ENCODE peak calls at places on chromosomes 1 and 21, in eight cellular contexts. Z is left cardiac atrium; S is T-helper 2 cell; D is stimulated activated CD4-positive, alpha-beta T cell treated with anti-CD3 and anti-CD28 coated beads, Interleukin-2, amount 100 ng/mL, for 4 hours; J is T-helper 17 cell; C is T47D; G is KBM-7; V is NCI-H1417. T is an unnamed sample.

GRCh38 chr21:16154961-16155360 is 425.2 kb downstream of the USP25 start:
- DNase-seq in V (no peak), Z (no peak), D (no peak), G (no peak), C (no peak), J (no peak), S (no peak), T (no peak)

GRCh38 chr1:32031578-32032286 is 18.1 kb downstream of the KHDRBS1 start:
- DNase-seq in J (no peak), S (no peak), V (no peak), D (no peak), G (no peak), C (peak; percentile 11), Z (no peak), T (no peak)

GRCh38 chr1:93707956-93708355 is 26.3 kb upstream of the BCAR3 start:
- DNase-seq in Z (no peak), V (no peak), D (no peak), G (peak; percentile 24), J (no peak), S (no peak), C (no peak), T (peak; percentile 71)

GRCh38 chr1:9721606-9722377 is 70.3 kb downstream of the PIK3CD start:
- DNase-seq in V (no peak), J (peak; percentile 82), D (peak; percentile 65), Z (no peak), S (peak; percentile 72), G (peak; percentile 66), C (peak; percentile 46), T (peak; percentile 70)

GRCh38 chr1:22139817-22140216 is 3.1 kb downstream of the WNT4 start:
- DNase-seq in J (no peak), D (no peak), G (no peak), S (no peak), V (no peak), C (no peak), Z (no peak), T (no peak)

GRCh38 chr1:60065199-60065598 is 8.4 kb downstream of the C1orf87 start:
- DNase-seq in J (no peak), G (peak; percentile 12), Z (no peak), V (no peak), D (no peak), S (no peak), C (no peak), T (no peak)

GRCh38 chr1:90357980-90358379 is 359.1 kb downstream of the BARHL2 start:
- DNase-seq in J (no peak), D (no peak), G (no peak), C (no peak), S (no peak), Z (no peak), V (no peak), T (no peak)

GRCh38 chr1:228276361-228276831 is 68.6 kb downstream of the OBSCN start:
- DNase-seq in S (no peak), J (no peak), G (no peak), V (peak; percentile 51), D (no peak), C (no peak), Z (no peak), T (no peak)

GRCh38 chr1:206496131-206496793 is 11.1 kb upstream of the RASSF5 start:
- DNase-seq in C (no peak), G (no peak), S (no peak), V (no peak), D (no peak), Z (no peak), J (no peak), T (no peak)

GRCh38 chr1:78843111-78843908 is 163.2 kb downstream of the ADGRL4 start:
- DNase-seq in Z (no peak), C (no peak), S (no peak), V (no peak), D (no peak), G (no peak), J (no peak), T (no peak)

GRCh38 chr1:244046907-244047738 is 4.0 kb upstream of the ZBTB18 start:
- DNase-seq in Z (no peak), S (peak; percentile 22), V (peak; percentile 63), C (no peak), J (no peak), G (peak; percentile 39), D (no peak), T (no peak)

GRCh38 chr1:231776006-231776707 is 149.6 kb downstream of the DISC1 start:
- DNase-seq in G (no peak), S (no peak), J (no peak), C (no peak), V (no peak), Z (no peak), D (no peak), T (no peak)

GRCh38 chr1:214664656-214665433 is 61.9 kb downstream of the CENPF start:
- DNase-seq in J (no peak), C (no peak), S (no peak), Z (no peak), G (no peak), V (no peak), D (no peak), T (no peak)

GRCh38 chr1:228459091-228459993 is 27.8 kb upstream of the RNF187 start:
- DNase-seq in S (peak; percentile 30), Z (peak; percentile 74), G (peak; percentile 82), J (peak; percentile 37), C (peak; percentile 88), D (no peak), V (peak; percentile 64), T (no peak)

GRCh38 chr1:205270764-205271163 is 43.0 kb downstream of the TMCC2 start:
- DNase-seq in V (peak; percentile 15), J (no peak), D (no peak), S (no peak), Z (no peak), G (no peak), C (no peak), T (no peak)

GRCh38 chr1:11806307-11806936 is 431 bp downstream of the CLCN6 start:
- DNase-seq in G (peak; percentile 32), C (no peak), S (no peak), J (no peak), D (no peak), V (peak; percentile 57), Z (peak; percentile 19), T (peak; percentile 22)

GRCh38 chr1:3501856-3502665 is 47.6 kb downstream of the ARHGEF16 start:
- DNase-seq in S (no peak), D (no peak), C (peak; percentile 44), V (peak; percentile 23), G (no peak), Z (peak; percentile 70), J (no peak), T (peak; percentile 45)

GRCh38 chr1:53484705-53485477 is 25.7 kb downstream of the DMRTB1 start:
- DNase-seq in V (no peak), J (no peak), G (no peak), Z (no peak), C (no peak), S (no peak), D (no peak), T (no peak)

GRCh38 chr1:63450416-63450815 is 72.6 kb downstream of the ITGB3BP start:
- DNase-seq in C (no peak), S (no peak), G (no peak), J (no peak), V (no peak), Z (no peak), D (no peak), T (no peak)

GRCh38 chr21:38804030-38804616 is 1.6 kb upstream of the ETS2 start:
- DNase-seq in C (no peak), V (no peak), G (no peak), Z (no peak), D (no peak), J (no peak), S (no peak), T (no peak)

GRCh38 chr1:35851175-35851869 is 31.7 kb upstream of the AGO1 start:
- DNase-seq in V (no peak), D (no peak), Z (no peak), J (no peak), S (no peak), C (no peak), G (no peak), T (no peak)

GRCh38 chr1:3799976-3800685 is 3.8 kb upstream of the LRRC47 start:
- DNase-seq in D (no peak), Z (no peak), J (no peak), C (no peak), V (no peak), G (no peak), S (no peak), T (no peak)

GRCh38 chr1:9028921-9029715 is 2.9 kb upstream of the SLC2A7 start:
- DNase-seq in J (no peak), Z (no peak), S (no peak), G (no peak), D (no peak), V (no peak), C (no peak), T (no peak)

GRCh38 chr1:11478571-11479374 is at the start of gene DISP3:
- DNase-seq in V (peak; percentile 95), Z (peak; percentile 59), J (peak; percentile 56), S (peak; percentile 41), C (peak; percentile 75), D (peak; percentile 51), G (peak; percentile 86), T (peak; percentile 43)

GRCh38 chr1:109947582-109948284 is 36.8 kb upstream of the AHCYL1 start:
- DNase-seq in J (no peak), V (no peak), D (no peak), G (no peak), S (no peak), Z (no peak), C (no peak), T (no peak)

GRCh38 chr1:180239145-180240096 is 9.4 kb downstream of the LHX4 start:
- DNase-seq in D (no peak), C (no peak), G (no peak), V (no peak), S (no peak), J (no peak), Z (no peak), T (no peak)

GRCh38 chr1:86429830-86430229 is 5.9 kb downstream of the CLCA2 start:
- DNase-seq in C (no peak), G (peak; percentile 95), S (no peak), Z (peak; percentile 36), V (no peak), J (no peak), D (no peak), T (no peak)

GRCh38 chr21:34722684-34723300 is 54.0 kb downstream of the CLIC6 start:
- DNase-seq in D (no peak), C (no peak), V (no peak), J (peak; percentile 16), S (no peak), G (no peak), Z (no peak), T (no peak)

GRCh38 chr1:187513190-187513589 is 684.4 kb downstream of the PLA2G4A start:
- DNase-seq in G (no peak), D (no peak), V (no peak), J (no peak), S (no peak), Z (no peak), C (no peak), T (no peak)

GRCh38 chr1:185017338-185017737 is 28.0 kb upstream of the RNF2 start:
- DNase-seq in V (no peak), G (no peak), D (no peak), C (no peak), Z (no peak), J (no peak), S (no peak), T (no peak)

GRCh38 chr1:228141082-228141870 is 1.2 kb downstream of the GUK1 start:
- DNase-seq in G (peak; percentile 14), S (peak; percentile 25), C (no peak), Z (peak; percentile 78), V (no peak), J (no peak), D (no peak), T (no peak)

GRCh38 chr1:227950735-227951224 is 3.0 kb upstream of the WNT9A start:
- DNase-seq in G (no peak), Z (no peak), S (no peak), D (no peak), C (no peak), V (no peak), J (no peak), T (no peak)

GRCh38 chr1:39575191-39576015 is 1.2 kb downstream of the PABPC4 start:
- DNase-seq in C (no peak), D (peak; percentile 49), J (peak; percentile 21), Z (peak; percentile 79), S (peak; percentile 53), V (peak; percentile 45), G (peak; percentile 24), T (peak; percentile 37)

GRCh38 chr1:174134000-174134659 is 25.2 kb upstream of the RABGAP1L start:
- DNase-seq in C (no peak), J (no peak), Z (no peak), G (peak; percentile 25), V (peak; percentile 5), D (no peak), S (no peak), T (no peak)

T was measured in T-helper 1 cell.